ENCODE peak calls at places on chromosomes 6 and 20, in four cellular contexts. Y is C1 segment of cervical spinal cord; U is activated CD8-positive, alpha-beta T cell treated with anti-CD3 and anti-CD28 coated beads, Interleukin-2, amount 10 ng/mL, durations not matched to agents 7 days and 5 days; L is GM10248. I is an unnamed sample.

GRCh38 chr6:131917318-131917717 is 33.9 kb downstream of the CCN2 start:
- DNase-seq in Y (no peak), U (peak), L (no peak), I (no peak)

GRCh38 chr20:39049684-39050554 is 87.8 kb downstream of the DHX35 start:
- DNase-seq in Y (no peak), U (peak), L (peak), I (peak)

GRCh38 chr6:56902551-56903464 is 52.1 kb upstream of the BEND6 start:
- DNase-seq in Y (no peak), U (no peak), L (peak), I (no peak)

GRCh38 chr6:43984442-43985321 is 142.6 kb downstream of the MRPL14 start:
- DNase-seq in Y (no peak), U (no peak), L (no peak), I (no peak)

GRCh38 chr20:31593221-31594001 is 11.7 kb upstream of the ID1 start:
- DNase-seq in Y (no peak), U (no peak), L (no peak), I (no peak)

GRCh38 chr20:11035211-11035610 is 361.4 kb upstream of the JAG1 start:
- DNase-seq in Y (no peak), U (no peak), L (no peak), I (no peak)

GRCh38 chr20:60102665-60103210 is 144.5 kb downstream of the CDH26 start:
- DNase-seq in Y (no peak), U (no peak), L (no peak), I (no peak)

GRCh38 chr6:13729891-13730290 is 18.3 kb upstream of the RANBP9 start:
- DNase-seq in Y (no peak), U (no peak), L (no peak), I (no peak)

GRCh38 chr6:20173833-20174796 is 38.2 kb downstream of the MBOAT1 start:
- DNase-seq in Y (no peak), U (no peak), L (no peak), I (no peak)

GRCh38 chr6:91672201-91672600 is 1085.3 kb upstream of the MAP3K7 start:
- DNase-seq in Y (no peak), U (no peak), L (no peak), I (no peak)

GRCh38 chr6:18400831-18401446 is 13.8 kb downstream of the RNF144B start:
- DNase-seq in Y (no peak), U (no peak), L (peak), I (no peak)

GRCh38 chr20:16349518-16350295 is 223.5 kb downstream of the KIF16B start:
- DNase-seq in Y (no peak), U (no peak), L (no peak), I (no peak)

GRCh38 chr6:31697555-31697954 is 5.6 kb downstream of the ABHD16A start:
- DNase-seq in Y (no peak), U (no peak), L (no peak), I (no peak)

GRCh38 chr6:25418463-25419052 is 139.4 kb downstream of the CARMIL1 start:
- DNase-seq in Y (no peak), U (no peak), L (no peak), I (no peak)

I was measured in T-helper 17 cell.